ENCODE peak calls at places on chromosome 12, in eight cellular contexts. One of them, this sample, is unnamed.

GRCh38 chr12:112537710-112538396 is 119.1 kb downstream of the PTPN11 start:
- DNase-seq in A549: no peak
- DNase-seq in GM12878: no peak
- DNase-seq in HepG2: peak; percentile 56
- DNase-seq in HCT116: peak; percentile 26
- DNase-seq in K562: no peak
- DNase-seq in H1: no peak
- DNase-seq in SK-N-SH: peak; percentile 48
- DNase-seq in this sample: no peak

GRCh38 chr12:120181991-120182631 is 12.4 kb downstream of the GCN1 start:
- DNase-seq in H1: no peak
- DNase-seq in GM12878: no peak
- DNase-seq in SK-N-SH: no peak
- DNase-seq in HCT116: no peak
- DNase-seq in A549: no peak
- DNase-seq in HepG2: peak; percentile 63
- DNase-seq in K562: no peak
- DNase-seq in this sample: no peak

GRCh38 chr12:89179983-89180382 is 172.3 kb downstream of the DUSP6 start:
- DNase-seq in H1: no peak
- DNase-seq in HCT116: no peak
- DNase-seq in SK-N-SH: peak; percentile 4
- DNase-seq in HepG2: no peak
- DNase-seq in GM12878: no peak
- DNase-seq in A549: peak; percentile 31
- DNase-seq in K562: no peak
- DNase-seq in this sample: peak; percentile 91

GRCh38 chr12:72093424-72093823 is 154.8 kb downstream of the TPH2 start:
- DNase-seq in SK-N-SH: no peak
- DNase-seq in HepG2: no peak
- DNase-seq in A549: no peak
- DNase-seq in K562: no peak
- DNase-seq in H1: no peak
- DNase-seq in HCT116: no peak
- DNase-seq in GM12878: no peak
- DNase-seq in this sample: no peak

GRCh38 chr12:22409071-22409951 is 74.8 kb upstream of the ST8SIA1 start:
- DNase-seq in H1: no peak
- DNase-seq in HepG2: no peak
- DNase-seq in GM12878: peak; percentile 61
- DNase-seq in SK-N-SH: no peak
- DNase-seq in A549: no peak
- DNase-seq in K562: no peak
- DNase-seq in HCT116: no peak
- DNase-seq in this sample: no peak

GRCh38 chr12:89932950-89933349 is 224.3 kb upstream of the ATP2B1 start:
- DNase-seq in SK-N-SH: no peak
- DNase-seq in A549: no peak
- DNase-seq in K562: no peak
- DNase-seq in HCT116: no peak
- DNase-seq in HepG2: no peak
- DNase-seq in GM12878: no peak
- DNase-seq in H1: no peak
- DNase-seq in this sample: no peak

GRCh38 chr12:53989227-53990113 is 4.5 kb downstream of the HOXC10 start:
- DNase-seq in GM12878: peak; percentile 34
- DNase-seq in H1: no peak
- DNase-seq in SK-N-SH: no peak
- DNase-seq in K562: no peak
- DNase-seq in A549: peak; percentile 69
- DNase-seq in HCT116: no peak
- DNase-seq in HepG2: peak; percentile 56
- DNase-seq in this sample: peak; percentile 16

GRCh38 chr12:47223848-47224213 is 144.1 kb upstream of the AMIGO2 start:
- DNase-seq in HepG2: peak; percentile 64
- DNase-seq in K562: no peak
- DNase-seq in A549: no peak
- DNase-seq in HCT116: no peak
- DNase-seq in GM12878: no peak
- DNase-seq in H1: no peak
- DNase-seq in SK-N-SH: no peak
- DNase-seq in this sample: peak; percentile 57

GRCh38 chr12:131327521-131328488 is 374.1 kb downstream of the ADGRD1 start:
- DNase-seq in K562: no peak
- DNase-seq in A549: peak; percentile 40
- DNase-seq in SK-N-SH: peak; percentile 45
- DNase-seq in HepG2: no peak
- DNase-seq in H1: peak; percentile 45
- DNase-seq in HCT116: no peak
- DNase-seq in GM12878: no peak
- DNase-seq in this sample: no peak

GRCh38 chr12:124517260-124518050 is 50.0 kb downstream of the NCOR2 start:
- DNase-seq in HCT116: no peak
- DNase-seq in SK-N-SH: peak; percentile 92
- DNase-seq in K562: no peak
- DNase-seq in H1: no peak
- DNase-seq in HepG2: no peak
- DNase-seq in A549: peak; percentile 59
- DNase-seq in GM12878: no peak
- DNase-seq in this sample: peak; percentile 79

DNA sequence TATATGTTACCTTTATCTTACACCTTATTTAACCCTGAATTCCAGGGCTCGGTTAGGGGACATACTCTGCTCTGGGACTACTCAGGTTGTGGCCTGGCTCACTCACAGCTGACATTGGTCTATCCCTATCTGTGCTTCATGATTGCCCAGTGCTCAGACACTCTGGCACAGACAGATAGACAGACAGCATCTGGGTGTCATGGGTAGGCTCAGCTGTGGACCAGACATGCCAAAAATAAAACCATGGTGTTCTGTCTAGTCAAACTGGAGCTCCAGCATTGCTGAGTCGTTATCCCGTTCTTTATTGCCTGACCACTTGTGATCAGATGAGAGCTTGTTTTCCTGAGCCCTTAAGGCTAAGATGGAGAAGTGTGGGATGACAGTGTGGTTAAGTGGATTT is 29.0 kb downstream of the FBXW8 start:
- DNase-seq in K562: no peak
- DNase-seq in A549: no peak
- DNase-seq in GM12878: no peak
- DNase-seq in HCT116: no peak
- DNase-seq in SK-N-SH: no peak
- DNase-seq in H1: no peak
- DNase-seq in HepG2: no peak
- DNase-seq in this sample: no peak
- TF ChIP-seq MAX in K562: no peak
- TF ChIP-seq MAX in A549: no peak
- TF ChIP-seq MAX in GM12878: no peak
- TF ChIP-seq MAX in HCT116: no peak
- TF ChIP-seq MAX in SK-N-SH: no peak
- TF ChIP-seq MAX in H1: no peak
- TF ChIP-seq MAX in HepG2: no peak
- TF ChIP-seq MAX in this sample: no peak

DNA sequence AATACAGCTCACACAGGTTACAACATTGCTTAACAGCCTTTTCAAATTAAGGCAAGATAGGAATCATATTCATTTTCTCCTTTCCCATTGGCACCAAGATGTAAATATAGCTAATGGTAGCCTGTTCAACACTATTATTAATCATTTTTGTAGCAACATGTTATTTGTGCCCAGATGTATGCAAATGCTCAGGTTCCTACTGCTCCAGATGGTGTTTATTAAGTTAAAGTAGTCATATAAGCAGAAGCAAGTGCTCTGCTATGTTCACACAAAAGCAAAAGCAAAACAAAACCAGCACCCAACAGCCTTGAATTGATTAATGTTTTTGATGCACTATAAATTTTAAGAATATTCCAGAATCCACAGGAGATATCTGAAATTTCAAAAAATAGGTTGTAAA is 1110.6 kb downstream of the SLC6A15 start:
- DNase-seq in HCT116: no peak
- DNase-seq in H1: no peak
- DNase-seq in K562: no peak
- DNase-seq in SK-N-SH: peak; percentile 5
- DNase-seq in GM12878: no peak
- DNase-seq in A549: no peak
- DNase-seq in HepG2: no peak
- DNase-seq in this sample: no peak
- H3K4me1 ChIP-seq in HCT116: no peaks in the 10 kb centered on the region
- H3K4me1 ChIP-seq in H1: no peaks in the 10 kb centered on the region
- H3K4me1 ChIP-seq in K562: no peaks in the 10 kb centered on the region
- H3K4me1 ChIP-seq in SK-N-SH: no peaks in the 10 kb centered on the region
- H3K4me1 ChIP-seq in GM12878: no peaks in the 10 kb centered on the region
- H3K4me1 ChIP-seq in A549: peaks cover 23% of the 10 kb centered on the region
- H3K4me1 ChIP-seq in HepG2: no peaks in the 10 kb centered on the region
- H3K4me1 ChIP-seq in this sample: no peaks in the 10 kb centered on the region

GRCh38 chr12:6964605-6965025 is 5.8 kb downstream of the PHB2 start:
- DNase-seq in GM12878: no peak
- DNase-seq in HCT116: no peak
- DNase-seq in K562: no peak
- DNase-seq in A549: no peak
- DNase-seq in H1: no peak
- DNase-seq in SK-N-SH: no peak
- DNase-seq in HepG2: no peak
- DNase-seq in this sample: no peak

GRCh38 chr12:6963741-6964446 is 6.6 kb downstream of the PHB2 start:
- DNase-seq in GM12878: no peak
- DNase-seq in SK-N-SH: peak; percentile 24
- DNase-seq in H1: no peak
- DNase-seq in A549: no peak
- DNase-seq in HepG2: no peak
- DNase-seq in K562: no peak
- DNase-seq in HCT116: no peak
- DNase-seq in this sample: no peak

GRCh38 chr12:6961695-6962284 is 8.7 kb downstream of the PHB2 start:
- DNase-seq in GM12878: no peak
- DNase-seq in H1: peak; percentile 79
- DNase-seq in HCT116: peak; percentile 73
- DNase-seq in K562: peak; percentile 78
- DNase-seq in HepG2: peak; percentile 81
- DNase-seq in A549: peak; percentile 85
- DNase-seq in SK-N-SH: peak; percentile 78
- DNase-seq in this sample: peak; percentile 61

GRCh38 chr12:6962285-6963015 is 8.0 kb downstream of the PHB2 start:
- DNase-seq in H1: peak; percentile 82
- DNase-seq in HepG2: no peak
- DNase-seq in HCT116: no peak
- DNase-seq in A549: no peak
- DNase-seq in SK-N-SH: peak; percentile 35
- DNase-seq in K562: peak; percentile 31
- DNase-seq in GM12878: no peak
- DNase-seq in this sample: no peak

GRCh38 chr12:6963016-6963731 is 7.3 kb downstream of the PHB2 start:
- DNase-seq in H1: peak; percentile 91
- DNase-seq in A549: no peak
- DNase-seq in HepG2: no peak
- DNase-seq in GM12878: no peak
- DNase-seq in SK-N-SH: peak; percentile 38
- DNase-seq in HCT116: peak; percentile 89
- DNase-seq in K562: no peak
- DNase-seq in this sample: no peak
- TF ChIP-seq MAX in H1: peak; percentile 51
- TF ChIP-seq MAX in A549: no peak
- TF ChIP-seq MAX in HepG2: no peak
- TF ChIP-seq MAX in GM12878: no peak
- TF ChIP-seq MAX in SK-N-SH: no peak
- TF ChIP-seq MAX in HCT116: no peak
- TF ChIP-seq MAX in K562: no peak
- TF ChIP-seq MAX in this sample: no peak

GRCh38 chr12:105209091-105209490 is 26.9 kb downstream of the APPL2 start:
- DNase-seq in H1: no peak
- DNase-seq in GM12878: no peak
- DNase-seq in A549: no peak
- DNase-seq in HCT116: no peak
- DNase-seq in HepG2: no peak
- DNase-seq in K562: no peak
- DNase-seq in SK-N-SH: no peak
- DNase-seq in this sample: no peak

GRCh38 chr12:105205322-105206048 is 30.5 kb downstream of the APPL2 start:
- DNase-seq in A549: no peak
- DNase-seq in SK-N-SH: no peak
- DNase-seq in GM12878: no peak
- DNase-seq in HepG2: no peak
- DNase-seq in HCT116: no peak
- DNase-seq in K562: no peak
- DNase-seq in H1: no peak
- DNase-seq in this sample: no peak

GRCh38 chr12:105204127-105204526 is 31.8 kb downstream of the APPL2 start:
- DNase-seq in A549: no peak
- DNase-seq in H1: no peak
- DNase-seq in HepG2: no peak
- DNase-seq in SK-N-SH: no peak
- DNase-seq in HCT116: no peak
- DNase-seq in GM12878: no peak
- DNase-seq in K562: no peak
- DNase-seq in this sample: no peak

GRCh38 chr12:105204916-105205315 is 31.1 kb downstream of the APPL2 start:
- DNase-seq in SK-N-SH: no peak
- DNase-seq in HepG2: no peak
- DNase-seq in H1: no peak
- DNase-seq in GM12878: no peak
- DNase-seq in HCT116: no peak
- DNase-seq in K562: no peak
- DNase-seq in A549: no peak
- DNase-seq in this sample: peak; percentile 58

DNA sequence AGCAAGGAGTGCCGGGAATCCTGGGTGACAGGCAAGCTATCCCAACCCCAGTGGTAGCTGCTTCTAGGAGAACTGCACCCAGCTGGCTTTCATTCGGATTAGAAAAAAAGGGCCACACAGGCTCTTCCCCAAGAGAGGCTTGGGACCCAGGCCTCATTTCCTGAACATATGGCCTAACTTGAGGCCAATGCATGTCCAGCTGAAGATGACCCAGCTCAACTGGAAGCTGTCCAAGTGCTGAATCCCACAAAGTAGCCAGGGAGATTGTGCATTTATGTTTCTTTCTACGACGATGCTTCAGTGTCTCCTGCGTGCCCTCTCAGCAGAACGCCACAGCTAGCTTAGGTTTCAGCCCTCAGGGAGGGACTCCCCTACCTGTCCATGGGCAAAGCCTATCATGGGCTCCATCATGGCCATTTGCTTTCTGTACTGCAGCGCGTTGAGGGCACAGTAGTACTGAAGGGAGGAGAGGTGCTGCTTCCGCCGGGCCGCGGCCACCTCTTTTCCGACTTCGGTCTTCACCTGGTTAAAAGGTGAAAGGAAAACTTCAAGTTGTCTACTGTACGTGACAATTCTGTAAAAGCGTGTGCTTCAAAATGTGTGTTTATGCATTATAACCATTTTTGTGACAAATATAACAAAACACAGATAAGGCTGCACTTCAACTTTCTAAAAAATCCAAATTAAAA is 29.1 kb downstream of the APPL2 start:
- DNase-seq in GM12878: no peak
- DNase-seq in HepG2: no peak
- DNase-seq in H1: no peak
- DNase-seq in SK-N-SH: no peak
- DNase-seq in HCT116: no peak
- DNase-seq in K562: no peak
- DNase-seq in A549: no peak
- DNase-seq in this sample: no peak
- H3K4me1 ChIP-seq in GM12878: no peaks in the 10 kb centered on the region
- H3K4me1 ChIP-seq in HepG2: no peaks in the 10 kb centered on the region
- H3K4me1 ChIP-seq in H1: no peaks in the 10 kb centered on the region
- H3K4me1 ChIP-seq in SK-N-SH: peaks cover under 1% of the 10 kb centered on the region
- H3K4me1 ChIP-seq in HCT116: no peaks in the 10 kb centered on the region
- H3K4me1 ChIP-seq in K562: no peaks in the 10 kb centered on the region
- H3K4me1 ChIP-seq in A549: no peaks in the 10 kb centered on the region
- H3K4me1 ChIP-seq in this sample: no peaks in the 10 kb centered on the region